ENCODE peak calls at places on chromosome 6, in six cellular contexts. P is BJ; X is activated CD8-positive, alpha-beta memory T cell treated with anti-CD3 and anti-CD28 coated beads for 1 hour; H is endothelial cell of umbilical vein; L is EH; J is heart right ventricle. N is an unnamed sample.

GRCh38 chr6:90328004-90328403 is 31.4 kb upstream of the BACH2 start:
- DNase-seq in X (no peak), H (no peak), P (no peak), J (no peak), L (peak), N (no peak)

GRCh38 chr6:100173211-100173610 is 179.2 kb upstream of the MCHR2 start:
- DNase-seq in P (no peak), X (no peak), H (no peak), J (no peak), L (no peak), N (no peak)

GRCh38 chr6:3405679-3406078 is 51.2 kb downstream of the SLC22A23 start:
- DNase-seq in H (no peak), J (no peak), X (no peak), P (no peak), L (peak), N (no peak)

GRCh38 chr6:45411959-45412358 is 34.2 kb upstream of the SUPT3H start:
- DNase-seq in L (peak), P (no peak), X (no peak), J (no peak), H (no peak), N (no peak)

GRCh38 chr6:150924808-150925654 is 59.5 kb downstream of the MTHFD1L start:
- DNase-seq in P (no peak), J (no peak), H (peak), L (peak), X (no peak), N (no peak)

GRCh38 chr6:148811472-148811871 is 64.6 kb downstream of the UST start:
- DNase-seq in L (no peak), J (no peak), H (no peak), P (no peak), X (no peak), N (no peak)

GRCh38 chr6:136599324-136600011 is 49.2 kb upstream of the MAP7 start:
- DNase-seq in J (no peak), H (no peak), L (no peak), P (no peak), X (no peak), N (no peak)

GRCh38 chr6:125598422-125598821 is 151.0 kb upstream of the HEY2 start:
- DNase-seq in H (no peak), L (peak), J (peak), P (no peak), X (no peak), N (no peak)

GRCh38 chr6:2870046-2870636 is 28.5 kb upstream of the SERPINB1 start:
- DNase-seq in L (no peak), P (no peak), X (no peak), J (no peak), H (no peak), N (no peak)

GRCh38 chr6:70033781-70034180 is 167.4 kb downstream of the COL19A1 start:
- DNase-seq in L (no peak), J (no peak), H (no peak), P (no peak), X (no peak), N (no peak)

GRCh38 chr6:25578538-25578937 is 73.5 kb upstream of the SCGN start:
- DNase-seq in H (no peak), P (no peak), L (no peak), X (no peak), J (no peak), N (no peak)

GRCh38 chr6:137241481-137242011 is 22.4 kb upstream of the IFNGR1 start:
- DNase-seq in X (no peak), J (no peak), P (peak), L (peak), H (no peak), N (no peak)

GRCh38 chr6:15434263-15434662 is 188.4 kb downstream of the JARID2 start:
- DNase-seq in P (no peak), X (no peak), H (no peak), J (no peak), L (peak), N (no peak)

GRCh38 chr6:14120556-14120955 is 3.0 kb downstream of the CD83 start:
- DNase-seq in J (no peak), P (no peak), L (no peak), H (no peak), X (no peak), N (no peak)

GRCh38 chr6:3921663-3922062 is 72.5 kb downstream of the FAM50B start:
- DNase-seq in P (no peak), H (no peak), X (no peak), J (no peak), L (no peak), N (no peak)

GRCh38 chr6:23349521-23350147 is 776.4 kb upstream of the NRSN1 start:
- DNase-seq in H (peak), L (peak), J (no peak), X (no peak), P (peak), N (no peak)

GRCh38 chr6:37702314-37702713 is 4.6 kb upstream of the MDGA1 start:
- DNase-seq in H (no peak), L (no peak), P (no peak), J (no peak), X (no peak), N (no peak)

GRCh38 chr6:149454405-149454848 is 30.4 kb downstream of the ZC3H12D start:
- DNase-seq in J (peak), P (peak), L (peak), X (no peak), H (peak), N (no peak)

GRCh38 chr6:116974942-116975341 is 97.9 kb downstream of the RFX6 start:
- DNase-seq in H (no peak), L (no peak), J (no peak), X (no peak), P (no peak), N (no peak)

GRCh38 chr6:156658596-156659316 is 118.4 kb upstream of the ARID1B start:
- DNase-seq in L (peak), H (no peak), X (no peak), P (no peak), J (no peak), N (no peak)

GRCh38 chr6:111122458-111123286 is 35.4 kb downstream of the SLC16A10 start:
- DNase-seq in J (no peak), X (no peak), P (no peak), H (no peak), L (no peak), N (no peak)

GRCh38 chr6:26660096-26660425 is 515 bp upstream of the ZNF322 start:
- DNase-seq in X (no peak), P (no peak), H (no peak), J (no peak), L (no peak), N (no peak)

GRCh38 chr6:14664112-14664592 is 546.6 kb downstream of the CD83 start:
- DNase-seq in J (no peak), L (no peak), H (no peak), X (no peak), P (no peak), N (no peak)

GRCh38 chr6:11632795-11633511 is 95.4 kb downstream of the TMEM170B start:
- DNase-seq in X (no peak), J (no peak), H (no peak), L (peak), P (no peak), N (no peak)

GRCh38 chr6:145895802-145896201 is 68.4 kb downstream of the SHPRH start:
- DNase-seq in P (no peak), L (peak), X (no peak), H (peak), J (no peak), N (no peak)

GRCh38 chr6:25302156-25302555 is 23.0 kb downstream of the CARMIL1 start:
- DNase-seq in H (no peak), J (no peak), L (peak), X (no peak), P (no peak), N (no peak)

GRCh38 chr6:100923481-100923880 is 42.4 kb upstream of the ASCC3 start:
- DNase-seq in H (no peak), P (no peak), X (no peak), L (peak), J (no peak), N (no peak)

GRCh38 chr6:129368076-129368475 is 341.9 kb downstream of the ARHGAP18 start:
- DNase-seq in J (no peak), P (no peak), L (no peak), X (no peak), H (no peak), N (no peak)

GRCh38 chr6:15874821-15875220 is 212.0 kb upstream of the DTNBP1 start:
- DNase-seq in H (no peak), L (peak), X (no peak), J (no peak), P (no peak), N (no peak)

GRCh38 chr6:75012018-75012417 is 193.8 kb downstream of the COL12A1 start:
- DNase-seq in J (no peak), H (no peak), P (no peak), L (peak), X (no peak), N (no peak)